ENCODE peak calls at places on chromosomes 2 and 18, in five cellular contexts. F is DND-41, B is pancreas, E is osteoblast, I is PC-3. Q is an unnamed sample.

GRCh38 chr2:58866946-58867345 is 625.8 kb upstream of the FANCL start:
- DNase-seq in F (no peak), E (no peak), I (no peak), B (no peak), Q (no peak)

GRCh38 chr2:7899923-7900322 is 781.9 kb upstream of the ID2 start:
- DNase-seq in E (no peak), B (no peak), F (peak; percentile 23), I (no peak), Q (no peak)

GRCh38 chr2:30608643-30609042 is 161.6 kb downstream of the LCLAT1 start:
- DNase-seq in B (no peak), I (peak; percentile 29), F (no peak), E (no peak), Q (no peak)

GRCh38 chr2:145411493-145411892 is 891.6 kb upstream of the ZEB2 start:
- DNase-seq in B (no peak), F (peak; percentile 79), E (no peak), I (no peak), Q (no peak)

GRCh38 chr2:194151231-194151630 is 1505.8 kb upstream of the SLC39A10 start:
- DNase-seq in B (no peak), F (no peak), E (no peak), I (no peak), Q (no peak)

GRCh38 chr2:174764281-174765063 is at the start of gene CHRNA1:
- DNase-seq in E (peak; percentile 89), I (peak; percentile 63), F (no peak), B (no peak), Q (no peak)

GRCh38 chr2:238039985-238040384 is 20.8 kb upstream of the SCLY start:
- DNase-seq in B (no peak), I (no peak), E (no peak), F (no peak), Q (no peak)

GRCh38 chr18:12295389-12296086 is 12.5 kb upstream of the TUBB6 start:
- DNase-seq in B (no peak), I (peak; percentile 65), E (peak; percentile 77), F (no peak), Q (no peak)

GRCh38 chr2:67899187-67899586 is 163.6 kb downstream of the C1D start:
- DNase-seq in E (no peak), I (no peak), B (no peak), F (no peak), Q (no peak)

GRCh38 chr2:129499747-129500146 is 479.7 kb upstream of the RAB6C start:
- DNase-seq in B (no peak), F (no peak), I (no peak), E (no peak), Q (no peak)

GRCh38 chr2:121634354-121635307 is 14.6 kb downstream of the CLASP1 start:
- DNase-seq in F (no peak), I (peak; percentile 95), B (no peak), E (no peak), Q (peak; percentile 60)

GRCh38 chr2:39573276-39573675 is 92.4 kb upstream of the TMEM178A start:
- DNase-seq in F (no peak), E (no peak), B (no peak), I (no peak), Q (no peak)

DNA sequence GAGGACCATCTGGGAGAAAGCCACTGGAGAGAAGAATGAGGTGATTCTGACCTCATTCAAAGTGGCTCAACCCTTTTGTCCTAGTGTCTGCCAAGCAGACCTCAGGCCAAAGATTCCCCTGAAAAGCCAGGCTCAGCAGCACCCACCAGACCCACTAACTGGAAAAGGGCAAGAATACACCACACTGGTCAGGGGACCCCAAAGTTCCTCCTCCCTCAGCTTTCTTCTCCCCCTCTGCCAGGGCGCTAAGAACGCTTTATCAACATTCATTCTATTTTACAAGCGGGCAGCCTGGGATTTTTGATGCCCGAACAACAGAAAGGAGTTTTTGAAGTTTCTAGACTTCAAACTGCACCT is 7.3 kb downstream of the PAX3 start:
- DNase-seq in I (no peak), F (no peak), B (no peak), E (no peak), Q (no peak)
- H3K4me1 ChIP-seq in I (no peaks in the 10 kb centered on the region), F (no peaks in the 10 kb centered on the region), B (no peaks in the 10 kb centered on the region), E (peaks cover 3% of the 10 kb centered on the region), Q (no peaks in the 10 kb centered on the region)

GRCh38 chr2:188979119-188979729 is 5.1 kb downstream of the COL3A1 start:
- DNase-seq in I (no peak), B (no peak), E (no peak), F (no peak), Q (no peak)
- H3K27ac ChIP-seq in I (no peak overlapping the region), B (no peak overlapping the region), E (peak overlapping the region; percentile 93), F (no peak overlapping the region), Q (no peak overlapping the region)

GRCh38 chr2:84827978-84828575 is 52.8 kb downstream of the TRABD2A start:
- DNase-seq in I (no peak), E (no peak), F (no peak), B (no peak), Q (no peak)

GRCh38 chr2:84817239-84817655 is 63.6 kb downstream of the TRABD2A start:
- DNase-seq in B (no peak), I (no peak), E (no peak), F (no peak), Q (no peak)

GRCh38 chr2:84823788-84824187 is 57.1 kb downstream of the TRABD2A start:
- DNase-seq in I (no peak), E (no peak), F (no peak), B (no peak), Q (no peak)

GRCh38 chr2:84821806-84822205 is 59.1 kb downstream of the TRABD2A start:
- DNase-seq in E (no peak), F (no peak), I (no peak), B (no peak), Q (no peak)

DNA sequence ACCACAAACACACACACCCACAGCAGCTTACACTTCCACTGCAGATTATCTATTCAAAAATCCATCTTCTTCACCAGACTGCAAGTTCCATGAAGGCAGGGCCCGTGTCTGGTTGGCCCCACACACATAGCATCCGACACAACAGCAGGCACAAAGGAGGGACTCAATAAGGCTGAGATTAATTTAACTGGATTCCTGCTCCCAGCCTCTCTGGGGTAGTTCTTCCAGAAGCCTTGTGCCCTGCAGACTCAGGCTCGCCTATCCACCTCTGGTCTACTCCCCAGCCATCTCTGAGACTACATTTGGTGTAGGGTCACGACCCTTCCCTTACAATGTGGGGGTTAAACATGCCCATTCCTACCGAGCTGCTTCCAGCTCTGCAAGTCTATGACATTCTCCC is 57.7 kb downstream of the TRABD2A start:
- DNase-seq in I (no peak), E (no peak), F (no peak), B (no peak), Q (no peak)
- H3K4me1 ChIP-seq in I (no peaks in the 10 kb centered on the region), E (no peaks in the 10 kb centered on the region), F (no peaks in the 10 kb centered on the region), B (no peaks in the 10 kb centered on the region), Q (no peaks in the 10 kb centered on the region)

GRCh38 chr2:10125842-10126596 is 3.5 kb downstream of the RRM2 start:
- DNase-seq in F (no peak), E (no peak), I (no peak), B (no peak), Q (no peak)
- H3K27ac ChIP-seq in F (peak overlapping the region; percentile 65), E (peak overlapping the region; percentile 43), I (no peak overlapping the region), B (no peak overlapping the region), Q (no peak overlapping the region)

GRCh38 chr2:235332240-235332890 is 161.5 kb upstream of the AGAP1 start:
- DNase-seq in I (no peak), E (no peak), F (no peak), B (no peak), Q (no peak)

GRCh38 chr2:235328991-235329390 is 164.9 kb upstream of the AGAP1 start:
- DNase-seq in F (no peak), B (no peak), I (no peak), E (no peak), Q (no peak)

GRCh38 chr2:235333076-235333475 is 160.8 kb upstream of the AGAP1 start:
- DNase-seq in B (no peak), F (no peak), I (no peak), E (no peak), Q (no peak)

GRCh38 chr2:235334179-235334578 is 159.7 kb upstream of the AGAP1 start:
- DNase-seq in E (no peak), B (no peak), F (no peak), I (no peak), Q (no peak)

DNA sequence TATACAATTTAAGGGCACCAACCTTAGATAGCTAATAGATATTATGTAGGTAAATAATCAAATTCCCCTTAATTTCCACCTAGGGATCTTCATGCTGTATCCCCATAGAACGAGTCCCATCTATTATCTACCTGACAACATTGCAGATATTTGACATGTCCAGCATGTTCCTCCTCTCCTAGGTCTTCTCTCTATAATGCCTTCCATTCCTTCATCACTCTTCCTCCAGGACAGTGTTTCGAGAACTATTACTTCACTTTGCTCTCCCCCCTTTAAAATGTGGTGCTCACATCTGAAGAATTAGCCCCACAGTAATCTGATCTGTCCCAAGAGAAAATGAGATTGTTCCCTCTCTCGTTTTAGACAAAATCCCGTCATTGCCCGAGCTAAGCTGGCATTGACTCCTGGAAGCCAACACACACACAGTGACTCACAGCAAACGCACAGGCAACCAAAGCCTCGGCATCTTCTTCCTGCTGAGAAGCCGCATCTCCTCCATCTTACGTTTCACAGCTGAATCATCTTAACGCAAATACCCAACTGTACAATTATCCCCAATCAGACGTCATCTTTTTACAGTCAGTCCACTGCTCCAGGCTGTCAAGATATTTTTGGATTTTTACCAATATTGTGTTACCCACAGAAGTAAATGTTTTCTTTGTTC is 162.9 kb upstream of the AGAP1 start:
- DNase-seq in E (peak; percentile 92), B (no peak), I (peak; percentile 97), F (no peak), Q (peak; percentile 85)
- H3K4me1 ChIP-seq in E (peaks cover 20% of the 10 kb centered on the region), B (no peaks in the 10 kb centered on the region), I (peaks cover 40% of the 10 kb centered on the region), F (no peaks in the 10 kb centered on the region), Q (no peaks in the 10 kb centered on the region)

GRCh38 chr2:61759718-61760117 is 94.1 kb downstream of the FAM161A start:
- DNase-seq in E (peak; percentile 82), F (no peak), B (no peak), I (peak; percentile 79), Q (peak; percentile 33)
- H3K27ac ChIP-seq in E (peak overlapping the region; percentile 22), F (no peak overlapping the region), B (no peak overlapping the region), I (peak overlapping the region; percentile 53), Q (no peak overlapping the region)

GRCh38 chr2:217994776-217995274 is 8.0 kb downstream of the TNS1 start:
- DNase-seq in I (peak; percentile 38), B (no peak), E (peak; percentile 97), F (no peak), Q (peak; percentile 43)
- H3K4me1 ChIP-seq in I (peaks cover 21% of the 10 kb centered on the region), B (peaks cover 20% of the 10 kb centered on the region), E (peaks cover 49% of the 10 kb centered on the region), F (no peaks in the 10 kb centered on the region), Q (peaks cover 21% of the 10 kb centered on the region)

Q was measured in foreskin keratinocyte.